ENCODE peak calls at places on chromosome 5, in four cellular contexts. W is HepG2, S is K562, J is HCT116. X is an unnamed sample.

GRCh38 chr5:140250386-140250785 is 52.5 kb downstream of the PFDN1 start:
- DNase-seq in W (no peak), S (no peak), J (no peak), X (no peak)

GRCh38 chr5:67147768-67148167 is 48.8 kb downstream of the CD180 start:
- DNase-seq in W (peak), S (no peak), J (no peak), X (no peak)

GRCh38 chr5:35198681-35199080 is 31.6 kb downstream of the PRLR start:
- DNase-seq in W (no peak), S (no peak), J (no peak), X (no peak)

GRCh38 chr5:104843822-104844221 is 1281.2 kb upstream of the NUDT12 start:
- DNase-seq in W (no peak), S (no peak), J (no peak), X (no peak)

GRCh38 chr5:91998774-91999173 is 615.7 kb upstream of the ARRDC3 start:
- DNase-seq in W (no peak), S (no peak), J (no peak), X (no peak)

GRCh38 chr5:179417696-179418095 is 72.4 kb upstream of the ADAMTS2 start:
- DNase-seq in W (no peak), S (no peak), J (no peak), X (no peak)

GRCh38 chr5:56440871-56441740 is 208.0 kb upstream of the ANKRD55 start:
- DNase-seq in W (peak), S (no peak), J (no peak), X (no peak)

GRCh38 chr5:69042500-69042899 is 51.3 kb upstream of the SLC30A5 start:
- DNase-seq in W (no peak), S (no peak), J (peak), X (no peak)

GRCh38 chr5:173941758-173942401 is 47.1 kb upstream of the C5orf47 start:
- DNase-seq in W (peak), S (no peak), J (no peak), X (no peak)

GRCh38 chr5:9927521-9927997 is 297.4 kb upstream of the TAS2R1 start:
- DNase-seq in W (no peak), S (no peak), J (no peak), X (no peak)

GRCh38 chr5:57476743-57477142 is 5.9 kb downstream of the ACTBL2 start:
- DNase-seq in W (no peak), S (no peak), J (no peak), X (no peak)

GRCh38 chr5:10652606-10653005 is 88.7 kb downstream of the ANKRD33B start:
- DNase-seq in W (no peak), S (no peak), J (no peak), X (no peak)

GRCh38 chr5:139495644-139496435 is 13.3 kb upstream of the STING1 start:
- DNase-seq in W (no peak), S (no peak), J (no peak), X (no peak)

GRCh38 chr5:144125163-144125726 is 45.2 kb downstream of the YIPF5 start:
- DNase-seq in W (no peak), S (no peak), J (no peak), X (no peak)

GRCh38 chr5:66134407-66134843 is 9.7 kb upstream of the SREK1 start:
- DNase-seq in W (no peak), S (no peak), J (no peak), X (no peak)

GRCh38 chr5:179371681-179372675 is 26.7 kb upstream of the ADAMTS2 start:
- DNase-seq in W (no peak), S (no peak), J (no peak), X (no peak)

GRCh38 chr5:130836729-130837660 is 328.1 kb downstream of the HINT1 start:
- DNase-seq in W (no peak), S (no peak), J (no peak), X (peak)

GRCh38 chr5:131795879-131796792 is 681 bp downstream of the FNIP1 start:
- DNase-seq in W (peak), S (peak), J (no peak), X (no peak)

GRCh38 chr5:111127453-111128195 is 35.5 kb downstream of the WDR36 start:
- DNase-seq in W (no peak), S (no peak), J (no peak), X (no peak)

GRCh38 chr5:151002250-151002649 is 18.1 kb upstream of the GPX3 start:
- DNase-seq in W (peak), S (peak), J (peak), X (no peak)

GRCh38 chr5:139746691-139747582 is 48.7 kb upstream of the PSD2 start:
- DNase-seq in W (no peak), S (no peak), J (no peak), X (peak)

GRCh38 chr5:148998174-148998797 is 64.6 kb downstream of the SH3TC2 start:
- DNase-seq in W (peak), S (peak), J (peak), X (no peak)

GRCh38 chr5:61965074-61965473 is 340.9 kb upstream of the KIF2A start:
- DNase-seq in W (no peak), S (no peak), J (no peak), X (no peak)

GRCh38 chr5:34685485-34686197 is 29.5 kb downstream of the RAI14 start:
- DNase-seq in W (peak), S (no peak), J (no peak), X (no peak)

GRCh38 chr5:144697847-144698262 is 527.2 kb downstream of the KCTD16 start:
- DNase-seq in W (no peak), S (no peak), J (no peak), X (no peak)

GRCh38 chr5:157860898-157861894 is 2.3 kb upstream of the CLINT1 start:
- DNase-seq in W (peak), S (no peak), J (no peak), X (peak)

GRCh38 chr5:179374506-179375235 is 29.4 kb upstream of the ADAMTS2 start:
- DNase-seq in W (no peak), S (no peak), J (no peak), X (no peak)

GRCh38 chr5:150510460-150511263 is 2.7 kb downstream of the NDST1 start:
- DNase-seq in W (peak), S (no peak), J (no peak), X (no peak)

GRCh38 chr5:81782811-81783210 is 31.9 kb upstream of the SSBP2 start:
- DNase-seq in W (no peak), S (no peak), J (no peak), X (no peak)

GRCh38 chr5:10826971-10827370 is 65.9 kb upstream of the DAP start:
- DNase-seq in W (no peak), S (no peak), J (no peak), X (no peak)

GRCh38 chr5:6636293-6636692 is 3.1 kb downstream of the SRD5A1 start:
- DNase-seq in W (no peak), S (no peak), J (no peak), X (no peak)

GRCh38 chr5:123755587-123756324 is 243.8 kb downstream of the CSNK1G3 start:
- DNase-seq in W (no peak), S (no peak), J (no peak), X (no peak)

GRCh38 chr5:54757541-54757940 is 227.9 kb downstream of the ESM1 start:
- DNase-seq in W (no peak), S (no peak), J (no peak), X (no peak)

GRCh38 chr5:80753712-80754111 is 98.9 kb upstream of the DHFR start:
- DNase-seq in W (no peak), S (no peak), J (no peak), X (no peak)

GRCh38 chr5:171450423-171451246 is 31.2 kb downstream of the FGF18 start:
- DNase-seq in W (no peak), S (peak), J (no peak), X (no peak)

GRCh38 chr5:32810812-32811211 is 99.7 kb downstream of the NPR3 start:
- DNase-seq in W (no peak), S (no peak), J (no peak), X (no peak)

GRCh38 chr5:83564069-83564749 is 92.7 kb downstream of the VCAN start:
- DNase-seq in W (peak), S (peak), J (peak), X (no peak)

GRCh38 chr5:142360607-142361120 is 35.8 kb upstream of the SPRY4 start:
- DNase-seq in W (peak), S (peak), J (peak), X (no peak)
- TF ChIP-seq SP1 in W (peak), S (no peak), J (no peak), X (no peak)

GRCh38 chr5:124774002-124774318 is 27.5 kb upstream of the ZNF608 start:
- DNase-seq in W (no peak), S (no peak), J (no peak), X (no peak)
- TF ChIP-seq REST in W (no peak), S (no peak), J (no peak), X (no peak)

GRCh38 chr5:115320515-115320914 is 24.1 kb upstream of the CCDC112 start:
- DNase-seq in W (no peak), S (no peak), J (no peak), X (no peak)

GRCh38 chr5:115321309-115321708 is 24.9 kb upstream of the CCDC112 start:
- DNase-seq in W (no peak), S (no peak), J (no peak), X (no peak)

GRCh38 chr5:115322729-115323128 is 26.3 kb upstream of the CCDC112 start:
- DNase-seq in W (no peak), S (no peak), J (no peak), X (no peak)

GRCh38 chr5:115325291-115326019 is 29.0 kb upstream of the CCDC112 start:
- DNase-seq in W (no peak), S (no peak), J (no peak), X (no peak)

GRCh38 chr5:115324021-115324420 is 27.6 kb upstream of the CCDC112 start:
- DNase-seq in W (no peak), S (no peak), J (no peak), X (no peak)
- TF ChIP-seq SP1 in W (no peak), S (no peak), J (no peak), X (no peak)

DNA sequence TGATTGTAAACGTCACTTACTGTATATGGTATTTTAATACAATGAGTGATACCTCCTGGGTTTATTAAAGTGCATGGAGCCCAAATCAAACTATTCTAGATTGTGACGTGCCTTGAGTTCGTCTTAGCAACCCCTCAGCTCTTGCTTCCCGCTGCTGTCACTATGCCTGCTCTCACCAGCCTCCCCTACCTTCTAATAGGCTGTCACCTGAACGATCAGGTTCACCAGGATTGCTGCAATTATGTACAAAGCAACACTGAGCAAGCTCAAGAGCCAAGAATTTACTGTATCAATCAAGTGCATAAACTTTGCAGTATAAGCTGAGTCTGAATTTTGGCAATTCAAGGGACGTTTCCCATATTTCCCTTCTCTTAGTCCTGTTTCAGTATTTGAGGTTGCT is 3.0 kb downstream of the LECT2 start:
- DNase-seq in W (no peak), S (no peak), J (no peak), X (no peak)
- TF ChIP-seq REST in W (no peak), S (no peak), J (no peak), X (no peak)

GRCh38 chr5:76807296-76807695 is 11.5 kb upstream of the F2RL1 start:
- DNase-seq in W (peak), S (no peak), J (no peak), X (no peak)

GRCh38 chr5:76808142-76808691 is 10.6 kb upstream of the F2RL1 start:
- DNase-seq in W (no peak), S (no peak), J (no peak), X (no peak)

GRCh38 chr5:76801803-76802195 is 17.0 kb upstream of the F2RL1 start:
- DNase-seq in W (no peak), S (no peak), J (no peak), X (no peak)

GRCh38 chr5:76801159-76801802 is 17.5 kb upstream of the F2RL1 start:
- DNase-seq in W (no peak), S (no peak), J (peak), X (no peak)

DNA sequence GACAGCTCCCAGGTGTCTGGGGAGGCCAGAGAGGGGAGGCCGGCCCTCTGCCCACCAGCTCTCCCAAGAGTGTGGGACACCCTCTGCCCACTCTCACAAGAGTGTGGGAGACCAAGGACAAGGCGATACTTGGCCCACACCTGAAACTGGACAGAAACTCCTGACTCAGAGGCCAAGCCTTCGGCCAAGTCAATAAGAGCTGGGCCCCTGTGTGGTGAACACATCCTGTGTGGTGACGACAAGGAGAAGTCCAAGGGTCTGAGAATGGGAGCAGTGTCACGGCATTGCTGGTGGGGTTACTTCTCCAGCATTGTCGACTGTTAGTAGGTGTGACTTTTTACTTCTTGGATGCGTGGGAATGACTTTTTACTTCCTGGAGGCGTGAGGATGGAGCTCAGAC is 14.6 kb upstream of the F2RL1 start:
- DNase-seq in W (peak), S (no peak), J (peak), X (no peak)
- TF ChIP-seq SP1 in W (no peak), S (no peak), J (peak), X (no peak)

DNA sequence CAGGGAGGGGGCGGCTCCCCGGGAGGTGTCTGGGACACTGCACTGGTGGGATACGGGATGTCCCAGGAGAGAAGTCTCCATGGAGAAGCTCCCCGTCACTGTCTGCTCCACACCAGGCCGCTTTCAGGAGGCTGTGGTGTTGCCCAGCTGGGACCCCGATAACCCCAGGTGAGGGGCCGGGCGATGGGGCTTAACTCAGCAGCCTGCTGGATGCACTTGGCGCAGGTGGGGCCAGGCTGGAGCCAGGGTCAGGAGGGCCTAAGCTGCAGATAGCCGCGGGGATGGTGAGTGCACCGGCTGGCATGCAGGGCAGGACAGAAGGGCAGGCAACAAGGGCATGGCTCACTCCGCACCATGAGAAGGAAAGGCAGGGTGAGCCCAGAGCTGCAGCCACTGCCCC is 377.5 kb upstream of the IRX1 start:
- DNase-seq in W (no peak), S (no peak), J (no peak), X (no peak)
- TF ChIP-seq REST in W (no peak), S (no peak), J (no peak), X (no peak)

GRCh38 chr5:135193213-135194125 is 159.4 kb upstream of the PITX1 start:
- DNase-seq in W (no peak), S (peak), J (no peak), X (no peak)

GRCh38 chr5:135194126-135194488 is 160.1 kb upstream of the PITX1 start:
- DNase-seq in W (no peak), S (no peak), J (no peak), X (no peak)

GRCh38 chr5:135190345-135191083 is 156.5 kb upstream of the PITX1 start:
- DNase-seq in W (no peak), S (no peak), J (no peak), X (no peak)

GRCh38 chr5:135191084-135191826 is 157.2 kb upstream of the PITX1 start:
- DNase-seq in W (peak), S (peak), J (peak), X (no peak)

GRCh38 chr5:135192351-135192750 is 158.3 kb upstream of the PITX1 start:
- DNase-seq in W (no peak), S (peak), J (no peak), X (no peak)
- TF ChIP-seq SP1 in W (no peak), S (no peak), J (no peak), X (no peak)

GRCh38 chr5:59126665-59127354 is 543.9 kb downstream of the RAB3C start:
- DNase-seq in W (no peak), S (no peak), J (no peak), X (no peak)
- TF ChIP-seq REST in W (no peak), S (no peak), J (no peak), X (peak)

DNA sequence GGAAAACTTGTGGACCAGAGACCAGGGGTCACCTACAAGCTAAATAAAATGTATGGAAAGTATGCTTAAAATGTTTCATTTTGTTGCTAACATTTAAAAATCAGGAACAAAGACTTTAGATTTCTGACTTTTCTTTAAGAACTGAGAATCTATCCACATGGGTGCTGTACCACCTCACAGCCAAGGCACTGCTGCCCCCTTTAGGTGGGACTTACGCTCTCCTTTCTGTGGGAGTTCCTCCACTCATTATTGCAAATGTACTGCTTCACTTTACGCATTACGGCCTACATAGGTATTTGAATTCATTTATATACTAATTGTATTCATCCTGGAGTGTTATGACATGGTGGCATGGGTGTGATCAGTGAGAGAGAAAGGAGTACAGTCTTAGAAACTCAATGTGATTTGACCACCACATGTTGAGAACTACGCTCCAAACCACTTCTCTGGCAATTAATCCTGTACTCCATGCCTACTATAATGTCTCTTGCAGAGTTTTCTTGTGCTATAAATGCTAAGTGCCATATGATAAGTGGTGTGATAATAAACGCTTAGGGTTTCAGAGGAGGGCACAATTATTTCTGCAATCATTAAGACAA is 24.7 kb upstream of the CETN3 start:
- DNase-seq in W (peak), S (peak), J (peak), X (no peak)
- TF ChIP-seq SP1 in W (no peak), S (no peak), J (no peak), X (no peak)

GRCh38 chr5:177446184-177447065 is at the start of gene PRR7:
- DNase-seq in W (no peak), S (peak), J (no peak), X (no peak)
- TF ChIP-seq REST in W (no peak), S (peak), J (no peak), X (no peak)

X was measured in GM12878.